ENCODE peak calls at places on chromosomes 1 and 21, in five cellular contexts. J, K, O, I and N are unnamed samples.

GRCh38 chr1:187566371-187566770 is 737.6 kb downstream of the PLA2G4A start:
- DNase-seq in K (no peak), J (no peak), I (no peak), O (no peak), N (no peak)

GRCh38 chr1:80973101-80973500 is 827.6 kb upstream of the ADGRL2 start:
- DNase-seq in O (no peak), K (no peak), I (no peak), J (no peak), N (no peak)

GRCh38 chr1:97044159-97044760 is 322.7 kb downstream of the PTBP2 start:
- DNase-seq in O (no peak), I (no peak), K (no peak), J (no peak), N (no peak)

GRCh38 chr1:21436488-21437340 is 3.2 kb upstream of the NBPF3 start:
- DNase-seq in J (no peak), I (no peak), O (no peak), K (no peak), N (peak; percentile 67)

GRCh38 chr1:197451424-197451823 is 183.4 kb downstream of the CRB1 start:
- DNase-seq in I (no peak), K (no peak), J (no peak), O (no peak), N (no peak)

GRCh38 chr1:22828151-22828817 is 117.6 kb downstream of the EPHB2 start:
- DNase-seq in I (no peak), J (no peak), K (no peak), O (no peak), N (no peak)

GRCh38 chr1:158527190-158527815 is 26.9 kb downstream of the OR6Y1 start:
- DNase-seq in J (no peak), I (no peak), O (peak; percentile 63), K (no peak), N (no peak)

GRCh38 chr1:22592919-22593790 is 29.9 kb downstream of the EPHA8 start:
- DNase-seq in I (no peak), O (no peak), J (no peak), K (no peak), N (no peak)

GRCh38 chr21:41217656-41218380 is 49.9 kb downstream of the BACE2 start:
- DNase-seq in J (no peak), K (no peak), O (no peak), I (no peak), N (no peak)

GRCh38 chr1:26791138-26791537 is 3.4 kb downstream of the PIGV start:
- DNase-seq in I (no peak), O (no peak), J (no peak), K (no peak), N (no peak)

GRCh38 chr21:44083631-44084291 is 23.4 kb upstream of the PWP2 start:
- DNase-seq in J (no peak), I (no peak), O (no peak), K (peak; percentile 62), N (no peak)

GRCh38 chr21:21163904-21164303 is 165.7 kb downstream of the NCAM2 start:
- DNase-seq in O (peak; percentile 28), I (peak; percentile 43), J (peak; percentile 17), K (peak; percentile 5), N (no peak)

GRCh38 chr1:19374402-19374801 is 62.3 kb downstream of the SLC66A1 start:
- DNase-seq in J (no peak), I (no peak), O (peak; percentile 21), K (no peak), N (no peak)
- TF ChIP-seq CTCF in J (peak; percentile 59), I (peak; percentile 80), O (no peak), K (no peak), N (peak; percentile 46)

GRCh38 chr1:61109910-61110309 is 27.5 kb downstream of the NFIA start:
- DNase-seq in O (no peak), I (no peak), J (no peak), K (no peak), N (no peak)
- TF ChIP-seq CTCF in O (no peak), I (no peak), J (no peak), K (no peak), N (no peak)

GRCh38 chr21:34635307-34635706 is 20.4 kb upstream of the RCAN1 start:
- DNase-seq in O (peak; percentile 5), J (no peak), K (no peak), I (no peak), N (no peak)
- TF ChIP-seq CTCF in O (peak; percentile 14), J (peak; percentile 29), K (no peak), I (no peak), N (peak; percentile 30)

DNA sequence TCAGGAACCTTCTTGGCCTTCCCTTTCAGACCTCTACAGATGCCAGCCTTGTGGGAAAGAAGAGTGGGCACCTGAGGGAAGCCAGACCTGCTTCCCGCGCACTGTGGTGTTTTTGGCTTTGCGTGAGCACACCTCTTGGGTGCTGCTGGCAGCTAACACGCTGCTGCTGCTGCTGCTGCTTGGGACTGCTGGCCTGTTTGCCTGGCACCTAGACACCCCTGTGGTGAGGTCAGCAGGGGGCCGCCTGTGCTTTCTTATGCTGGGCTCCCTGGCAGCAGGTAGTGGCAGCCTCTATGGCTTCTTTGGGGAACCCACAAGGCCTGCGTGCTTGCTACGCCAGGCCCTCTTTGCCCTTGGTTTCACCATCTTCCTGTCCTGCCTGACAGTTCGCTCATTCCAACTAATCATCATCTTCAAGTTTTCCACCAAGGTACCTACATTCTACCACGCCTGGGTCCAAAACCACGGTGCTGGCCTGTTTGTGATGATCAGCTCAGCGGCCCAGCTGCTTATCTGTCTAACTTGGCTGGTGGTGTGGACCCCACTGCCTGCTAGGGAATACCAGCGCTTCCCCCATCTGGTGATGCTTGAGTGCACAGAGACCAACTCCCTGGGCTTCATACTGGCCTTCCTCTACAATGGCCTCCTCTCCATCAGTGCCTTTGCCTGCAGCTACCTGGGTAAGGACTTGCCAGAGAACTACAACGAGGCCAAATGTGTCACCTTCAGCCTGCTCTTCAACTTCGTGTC is 995 bp upstream of the ZBTB48 start:
- DNase-seq in J (no peak), K (no peak), O (no peak), I (no peak), N (no peak)
- TF ChIP-seq CTCF in J (no peak), K (no peak), O (no peak), I (no peak), N (no peak)

GRCh38 chr1:224700915-224701531 is 84.9 kb downstream of the CNIH3 start:
- DNase-seq in J (peak; percentile 54), O (peak; percentile 24), K (no peak), I (no peak), N (no peak)
- TF ChIP-seq CTCF in J (peak; percentile 67), O (no peak), K (no peak), I (no peak), N (no peak)

GRCh38 chr1:28668191-28668955 is at the start of gene GMEB1:
- DNase-seq in J (peak; percentile 96), I (peak; percentile 86), O (peak; percentile 87), K (peak; percentile 70), N (peak; percentile 96)
- TF ChIP-seq CTCF in J (no peak), I (no peak), O (no peak), K (no peak), N (no peak)

GRCh38 chr21:42618713-42619112 is 34.7 kb upstream of the PDE9A start:
- DNase-seq in J (no peak), O (no peak), K (no peak), I (no peak), N (no peak)
- TF ChIP-seq CTCF in J (no peak), O (no peak), K (no peak), I (no peak), N (no peak)